ENCODE peak calls at places on chromosomes 5 and 9, in four cellular contexts. V, P, U and Q are unnamed samples.
A peak's percentile ranks its signal among the peaks of the same experiment; 100 is the strongest.

GRCh38 chr9:37377688-37378612 is 44.5 kb upstream of the GRHPR start:
- DNase-seq in P (no peak), V (no peak), U (no peak), Q (no peak)

GRCh38 chr5:74272019-74272775 is 368.3 kb downstream of the ENC1 start:
- DNase-seq in P (no peak), V (no peak), U (peak; percentile 26), Q (peak; percentile 98)

GRCh38 chr5:45189042-45189441 is 380.3 kb downstream of the MRPS30 start:
- DNase-seq in P (no peak), U (no peak), V (no peak), Q (no peak)

GRCh38 chr5:126808619-126809018 is 31.7 kb downstream of the LMNB1 start:
- DNase-seq in P (peak; percentile 68), U (peak; percentile 4), V (no peak), Q (no peak)

GRCh38 chr5:127064253-127064652 is 9.0 kb downstream of the C5orf63 start:
- DNase-seq in P (no peak), U (no peak), V (no peak), Q (no peak)

GRCh38 chr9:36738318-36738975 is 165.8 kb downstream of the MELK start:
- DNase-seq in U (no peak), P (no peak), V (no peak), Q (no peak)

GRCh38 chr5:10460252-10460906 is 18.7 kb downstream of the ROPN1L start:
- DNase-seq in U (no peak), P (no peak), V (no peak), Q (no peak)

GRCh38 chr5:129098488-129099183 is 4.1 kb downstream of the ISOC1 start:
- DNase-seq in P (peak; percentile 9), U (no peak), V (no peak), Q (peak; percentile 37)

GRCh38 chr5:36444582-36444999 is 142.9 kb upstream of the RANBP3L start:
- DNase-seq in P (no peak), U (no peak), V (no peak), Q (no peak)

GRCh38 chr9:136120119-136120393 is 1.4 kb upstream of the TMEM250 start:
- DNase-seq in U (no peak), P (no peak), V (no peak), Q (no peak)
- H3K4me3 ChIP-seq in U (no peak overlapping the region), P (no peak overlapping the region), V (no peak overlapping the region), Q (no peak overlapping the region)

GRCh38 chr9:121974421-121974820 is 118.7 kb downstream of the TTLL11 start:
- DNase-seq in U (no peak), P (no peak), V (no peak), Q (no peak)
- H3K18ac ChIP-seq in U (no peak overlapping the region), P (no peak overlapping the region), V (no peak overlapping the region), Q (no peak overlapping the region)

GRCh38 chr9:130791279-130791894 is 43.7 kb upstream of the ABL1 start:
- DNase-seq in U (no peak), P (no peak), V (no peak), Q (no peak)

GRCh38 chr9:130786526-130786925 is 48.5 kb upstream of the ABL1 start:
- DNase-seq in P (no peak), V (no peak), U (no peak), Q (no peak)

GRCh38 chr9:130785940-130786500 is 49.0 kb upstream of the ABL1 start:
- DNase-seq in P (no peak), V (no peak), U (no peak), Q (no peak)

GRCh38 chr9:130793589-130793988 is 41.5 kb upstream of the ABL1 start:
- DNase-seq in U (no peak), P (no peak), V (no peak), Q (no peak)

DNA sequence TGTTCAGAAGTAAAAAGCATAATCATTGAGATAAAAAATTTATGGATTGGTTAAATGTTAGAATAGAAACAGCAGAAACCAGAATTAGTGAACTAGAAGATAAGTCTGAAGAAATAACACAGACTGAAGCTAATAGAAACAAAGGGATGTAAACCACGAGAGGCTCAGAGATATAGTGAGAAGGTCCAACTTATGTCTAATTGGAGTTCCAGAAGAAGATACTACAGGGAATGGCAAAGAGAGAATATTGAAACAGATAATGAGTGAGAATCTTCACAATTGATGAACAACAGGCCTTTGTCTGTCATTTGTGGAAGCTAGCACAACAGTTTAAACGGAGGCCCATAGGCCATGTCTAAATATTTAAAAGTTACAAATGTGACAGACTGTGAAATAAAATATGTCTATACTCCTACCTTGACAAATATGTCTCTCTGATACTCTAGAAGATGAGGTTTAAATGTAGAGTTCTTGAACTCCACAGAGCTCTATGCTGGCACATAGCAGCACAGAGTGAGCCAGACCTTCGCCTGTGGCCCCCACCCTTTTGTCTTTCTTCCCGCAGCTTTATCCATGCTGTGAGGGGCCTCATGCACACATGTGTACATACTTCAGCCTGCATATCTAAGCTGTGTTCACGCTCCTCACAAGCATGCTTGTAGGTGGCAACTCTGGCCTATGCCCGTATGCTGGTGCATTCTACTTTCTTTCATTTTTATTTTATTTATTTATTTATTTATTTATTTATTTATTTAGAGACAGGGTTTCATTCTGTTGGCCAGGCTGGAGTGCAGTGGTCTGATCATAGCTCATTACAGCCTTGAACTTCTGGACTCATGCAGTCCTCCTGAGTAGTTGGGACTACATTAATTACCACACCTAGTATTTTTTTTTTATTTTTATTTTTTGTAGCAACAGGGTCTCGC is 45.0 kb upstream of the ABL1 start:
- DNase-seq in U (no peak), V (no peak), P (no peak), Q (no peak)
- H3K4me3 ChIP-seq in U (no peak overlapping the region), V (no peak overlapping the region), P (no peak overlapping the region), Q (no peak overlapping the region)

DNA sequence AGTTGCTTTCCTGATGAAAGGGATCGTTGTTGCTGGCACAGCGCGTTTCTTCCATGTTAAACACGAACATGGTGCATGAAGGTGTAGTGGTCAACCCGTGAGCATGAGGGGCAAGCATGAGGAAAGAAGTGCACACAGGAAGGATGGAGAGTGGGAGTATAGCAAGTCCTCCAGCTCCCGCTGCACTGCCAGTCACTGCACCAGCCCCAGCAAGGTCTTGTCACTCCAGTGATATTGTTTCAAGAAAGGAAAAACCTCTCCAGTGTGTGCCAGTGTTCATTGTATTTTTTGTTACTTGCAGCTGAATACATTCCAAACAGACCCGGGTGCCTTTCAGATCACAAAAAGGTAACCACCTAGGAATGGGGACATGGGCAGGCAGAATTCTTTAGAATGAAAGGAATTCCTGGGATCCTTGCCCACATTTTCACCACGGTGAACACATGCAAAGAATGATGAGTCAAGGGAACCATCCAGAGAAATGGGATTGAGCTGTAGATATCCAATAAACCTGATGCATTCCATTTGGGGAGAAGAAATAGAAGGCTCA is 186.3 kb downstream of the AOPEP start:
- DNase-seq in U (no peak), V (no peak), P (peak; percentile 37), Q (peak; percentile 82)
- H3K18ac ChIP-seq in U (peak overlapping the region; percentile 5), V (no peak overlapping the region), P (no peak overlapping the region), Q (no peak overlapping the region)

DNA sequence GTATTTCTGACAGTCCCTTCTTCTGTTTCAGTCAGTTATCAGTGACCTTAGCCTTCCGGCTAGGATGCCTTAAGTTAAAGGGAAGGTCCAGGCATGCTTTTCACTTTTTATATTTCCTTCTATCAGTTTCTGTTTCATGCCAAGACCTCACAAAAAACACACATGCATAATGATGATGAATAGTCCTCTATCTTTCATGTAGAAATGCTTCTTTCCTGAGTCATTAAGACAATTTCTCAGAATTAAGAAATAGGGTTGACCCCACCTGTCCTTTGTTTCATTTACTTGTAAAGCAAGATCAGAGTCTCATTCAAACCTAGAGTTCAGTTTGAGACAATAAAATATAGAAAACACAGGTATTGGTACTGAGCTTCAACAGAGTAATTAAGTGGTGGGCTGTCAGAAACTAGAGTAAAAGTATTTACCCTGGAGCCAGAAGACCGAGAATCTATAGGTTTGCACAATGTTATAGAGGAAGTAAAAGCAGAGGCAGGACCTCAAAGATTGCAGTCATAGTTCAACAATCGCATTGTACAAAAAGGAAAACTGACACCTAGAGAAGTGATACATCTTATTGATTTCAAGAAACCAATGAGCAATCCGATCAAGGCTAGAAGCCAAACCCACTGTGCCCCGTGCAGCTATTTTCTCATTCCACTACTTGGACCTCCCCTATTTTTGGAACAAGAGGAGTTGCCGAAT is 118.7 kb upstream of the PUM3 start:
- DNase-seq in P (no peak), U (no peak), V (no peak), Q (no peak)
- H3K4me3 ChIP-seq in P (no peak overlapping the region), U (no peak overlapping the region), V (no peak overlapping the region), Q (no peak overlapping the region)

DNA sequence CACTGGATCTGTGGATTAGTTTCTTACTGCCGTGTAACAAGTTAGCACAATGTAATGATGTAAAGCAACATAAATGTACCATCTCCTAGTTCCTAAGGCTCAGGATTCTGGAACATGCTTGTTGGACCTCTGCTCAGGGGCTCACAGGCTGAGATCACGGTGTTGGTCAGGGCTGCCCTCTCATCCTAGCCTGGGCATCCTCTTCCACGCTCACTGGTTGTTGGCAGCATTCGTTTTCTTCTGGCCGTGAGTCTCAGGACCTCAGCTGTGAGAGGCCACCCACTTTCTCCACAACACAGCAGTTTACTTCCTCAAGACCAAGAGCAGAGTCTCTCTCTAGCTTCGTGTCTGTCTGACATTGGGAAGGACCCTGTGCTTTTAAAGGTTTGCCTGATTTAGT is 17.3 kb downstream of the RASGEF1C start:
- DNase-seq in V (no peak), U (no peak), P (no peak), Q (no peak)
- H3K18ac ChIP-seq in V (no peak overlapping the region), U (no peak overlapping the region), P (no peak overlapping the region), Q (no peak overlapping the region)

GRCh38 chr9:84779892-84780291 is 110.4 kb downstream of the NTRK2 start:
- DNase-seq in V (no peak), U (no peak), P (no peak), Q (no peak)

GRCh38 chr9:84785766-84786547 is 116.4 kb downstream of the NTRK2 start:
- DNase-seq in V (no peak), P (no peak), U (no peak), Q (peak; percentile 1)

GRCh38 chr9:84780385-84780784 is 110.9 kb downstream of the NTRK2 start:
- DNase-seq in U (no peak), P (no peak), V (no peak), Q (no peak)

GRCh38 chr9:84781431-84781830 is 111.9 kb downstream of the NTRK2 start:
- DNase-seq in P (peak; percentile 10), U (no peak), V (no peak), Q (peak; percentile 39)

DNA sequence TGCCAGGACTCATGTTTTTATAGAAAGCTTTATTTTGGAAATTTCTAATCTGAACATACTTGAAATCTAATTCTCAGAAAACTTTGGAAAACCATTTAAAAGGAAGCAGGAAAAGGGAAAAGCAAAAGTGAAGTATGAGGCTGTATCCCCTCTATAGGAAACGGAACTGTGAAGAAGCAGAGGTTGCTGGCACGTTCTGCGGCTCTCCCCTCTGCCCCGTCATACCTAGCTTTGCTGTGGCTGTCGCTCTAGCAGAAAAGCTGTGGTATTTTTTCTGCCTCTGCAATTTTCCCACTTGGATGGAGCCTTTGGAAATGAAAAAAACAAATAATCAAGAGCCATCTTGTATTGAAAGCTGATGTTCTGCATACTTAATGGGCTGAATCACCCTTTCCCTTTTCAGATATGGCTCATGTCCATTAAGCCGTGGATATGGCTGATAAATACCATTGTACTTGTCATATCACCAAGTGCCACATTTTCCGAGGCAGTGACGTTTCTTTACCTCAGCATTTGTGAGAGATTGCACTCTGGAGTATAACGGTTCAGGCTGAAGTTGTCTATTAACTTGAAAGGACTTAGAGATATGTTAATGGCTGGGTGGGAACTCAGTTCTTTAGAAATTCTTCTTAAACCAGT is 112.8 kb downstream of the NTRK2 start:
- DNase-seq in P (no peak), U (no peak), V (no peak), Q (no peak)
- H3K4me3 ChIP-seq in P (no peak overlapping the region), U (no peak overlapping the region), V (no peak overlapping the region), Q (no peak overlapping the region)